ENCODE peak calls at places on chromosomes 12 and 14, in nine cellular contexts. A is ovary, V is PC-3, J is H9, N is Peyer's patch, S is endothelial cell of umbilical vein, H is heart right ventricle, M is adrenal gland, Z is hepatocyte. P is an unnamed sample.

GRCh38 chr12:65279387-65280112 is 1.1 kb downstream of the MSRB3 start:
- DNase-seq in A (no peak), V (no peak), J (no peak), N (no peak), S (peak; percentile 70), H (no peak), M (no peak), Z (no peak), P (no peak)

GRCh38 chr14:103104654-103105511 is 10.4 kb downstream of the EXOC3L4 start:
- DNase-seq in A (peak; percentile 67), V (peak; percentile 82), J (peak; percentile 81), N (peak; percentile 87), S (no peak), H (peak; percentile 50), M (peak; percentile 67), Z (peak; percentile 87), P (no peak)

GRCh38 chr12:58764100-58764953 is 156.0 kb downstream of the LRIG3 start:
- DNase-seq in A (no peak), V (no peak), J (no peak), N (no peak), S (no peak), H (no peak), M (no peak), Z (no peak), P (no peak)

GRCh38 chr12:131795688-131796410 is 32.3 kb upstream of the MMP17 start:
- DNase-seq in A (no peak), V (no peak), J (peak; percentile 85), N (no peak), S (no peak), H (no peak), M (no peak), Z (peak; percentile 36), P (no peak)

GRCh38 chr14:87386453-87386980 is 606.5 kb downstream of the GALC start:
- DNase-seq in A (no peak), V (no peak), J (no peak), N (no peak), S (no peak), H (no peak), M (no peak), Z (no peak), P (no peak)

GRCh38 chr12:29043069-29043468 is 106.0 kb upstream of the FAR2 start:
- DNase-seq in A (no peak), V (peak; percentile 96), J (no peak), N (no peak), S (no peak), H (no peak), M (no peak), Z (no peak), P (no peak)

GRCh38 chr12:111405856-111406473 is at the start of gene SH2B3:
- DNase-seq in A (no peak), V (peak; percentile 75), J (no peak), N (no peak), S (no peak), H (peak; percentile 84), M (no peak), Z (no peak), P (no peak)

GRCh38 chr12:124028560-124028935 is 55.5 kb downstream of the ZNF664 start:
- DNase-seq in A (no peak), V (no peak), J (peak; percentile 9), N (no peak), S (no peak), H (no peak), M (no peak), Z (no peak), P (no peak)

GRCh38 chr12:5318874-5319273 is 113.0 kb upstream of the NTF3 start:
- DNase-seq in A (no peak), V (peak; percentile 31), J (no peak), N (peak; percentile 74), S (no peak), H (no peak), M (peak; percentile 37), Z (peak; percentile 65), P (peak; percentile 75)

GRCh38 chr12:53299101-53299453 is 418 bp upstream of the MYG1 start:
- DNase-seq in A (no peak), V (peak; percentile 90), J (no peak), N (no peak), S (peak; percentile 72), H (no peak), M (peak; percentile 66), Z (peak; percentile 70), P (peak; percentile 67)

GRCh38 chr12:128796439-128797118 is 27.2 kb downstream of the SLC15A4 start:
- DNase-seq in A (no peak), V (no peak), J (no peak), N (no peak), S (no peak), H (no peak), M (no peak), Z (no peak), P (no peak)

GRCh38 chr12:67155863-67156262 is 113.3 kb upstream of the CAND1 start:
- DNase-seq in A (no peak), V (peak; percentile 53), J (no peak), N (no peak), S (no peak), H (no peak), M (peak; percentile 29), Z (no peak), P (peak; percentile 24)

GRCh38 chr12:114869091-114869834 is 185.3 kb upstream of the TBX3 start:
- DNase-seq in A (no peak), V (peak; percentile 42), J (peak; percentile 66), N (no peak), S (no peak), H (no peak), M (no peak), Z (peak; percentile 60), P (no peak)

GRCh38 chr12:75844985-75845384 is 186.6 kb downstream of the PHLDA1 start:
- DNase-seq in A (no peak), V (no peak), J (no peak), N (no peak), S (no peak), H (no peak), M (no peak), Z (no peak), P (no peak)

GRCh38 chr14:35351897-35352273 is 52.7 kb downstream of the NFKBIA start:
- DNase-seq in A (no peak), V (no peak), J (no peak), N (no peak), S (no peak), H (no peak), M (no peak), Z (no peak), P (no peak)

GRCh38 chr14:35352274-35353233 is 52.0 kb downstream of the NFKBIA start:
- DNase-seq in A (no peak), V (no peak), J (no peak), N (no peak), S (no peak), H (no peak), M (no peak), Z (no peak), P (no peak)

GRCh38 chr14:35349496-35349895 is 55.1 kb downstream of the NFKBIA start:
- DNase-seq in A (no peak), V (no peak), J (no peak), N (no peak), S (no peak), H (no peak), M (no peak), Z (no peak), P (no peak)

GRCh38 chr14:35349966-35350365 is 54.6 kb downstream of the NFKBIA start:
- DNase-seq in A (no peak), V (no peak), J (no peak), N (no peak), S (no peak), H (no peak), M (no peak), Z (no peak), P (no peak)

GRCh38 chr14:35351497-35351896 is 53.1 kb downstream of the NFKBIA start:
- DNase-seq in A (no peak), V (no peak), J (no peak), N (no peak), S (no peak), H (no peak), M (no peak), Z (no peak), P (no peak)
- H3K27ac ChIP-seq in A (no peak overlapping the region), V (no peak overlapping the region), J (no peak overlapping the region), N (no peak overlapping the region), S (no peak overlapping the region), H (no peak overlapping the region), M (no peak overlapping the region), Z (no peak overlapping the region), P (no peak overlapping the region)

DNA sequence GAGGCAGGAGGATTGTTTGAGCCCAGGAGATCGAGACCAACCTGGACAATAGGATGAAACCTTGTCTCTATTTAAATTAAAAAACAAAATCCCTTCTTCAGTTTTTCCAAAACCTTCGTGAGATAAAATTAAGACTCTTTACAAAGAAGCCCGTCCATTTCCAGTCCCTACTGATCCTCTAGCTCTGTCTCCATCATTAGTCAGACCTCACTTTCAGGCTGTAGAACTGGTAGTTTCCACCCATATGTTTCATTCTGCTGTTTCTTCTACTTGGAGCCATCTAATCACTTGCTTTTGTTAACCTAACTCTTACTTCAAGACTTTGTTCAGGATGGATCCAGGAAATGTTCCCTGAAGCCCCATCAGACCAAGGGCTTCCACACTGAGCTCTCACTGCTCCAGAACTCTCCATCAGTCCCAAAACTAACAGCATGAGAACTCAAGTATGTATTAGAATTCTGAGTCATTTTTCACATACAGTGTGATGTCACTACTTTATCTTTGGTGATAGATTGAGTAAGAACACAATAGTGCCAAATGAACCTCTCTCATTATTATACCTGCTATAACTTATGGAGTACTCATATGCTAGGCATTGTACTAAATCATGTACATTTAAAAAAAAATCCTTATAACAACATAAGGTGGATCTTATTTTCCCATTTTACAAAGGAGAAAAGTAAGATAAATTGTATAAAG is 90.8 kb downstream of the PRICKLE1 start:
- DNase-seq in A (no peak), V (no peak), J (no peak), N (no peak), S (no peak), H (no peak), M (no peak), Z (no peak), P (peak; percentile 4)
- TF ChIP-seq CTCF in A (no peak), V (no peak), J (no peak), N (no peak), S (no peak), H (no peak), M (no peak), Z (no peak), P (no peak)

GRCh38 chr12:43762596-43762995 is 3.8 kb downstream of the IRAK4 start:
- DNase-seq in A (no peak), V (no peak), J (no peak), N (no peak), S (no peak), H (no peak), M (no peak), Z (no peak), P (no peak)
- H3K27ac ChIP-seq in A (no peak overlapping the region), V (no peak overlapping the region), J (peak overlapping the region; percentile 88), N (no peak overlapping the region), S (no peak overlapping the region), H (no peak overlapping the region), M (no peak overlapping the region), Z (no peak overlapping the region), P (no peak overlapping the region)

DNA sequence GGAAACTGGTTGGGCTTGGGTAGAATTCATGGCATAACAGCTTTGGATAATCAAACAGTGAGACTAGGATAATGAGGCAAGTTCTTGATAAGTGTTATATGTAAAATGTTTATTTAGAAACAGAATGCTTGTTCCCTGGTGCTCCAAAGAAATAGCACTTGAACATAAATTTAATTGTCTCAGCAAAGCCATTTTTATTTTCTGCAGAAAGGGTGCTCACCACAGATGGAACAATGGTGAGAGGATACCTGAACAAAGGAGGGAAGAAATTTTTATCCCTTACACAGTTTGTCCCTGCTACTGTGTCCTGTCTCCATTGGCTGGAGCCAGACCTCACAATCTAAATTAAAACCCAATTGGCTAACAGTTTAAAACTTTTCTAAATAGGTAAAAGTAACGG is 9.3 kb upstream of the RXYLT1 start:
- DNase-seq in A (no peak), V (no peak), J (no peak), N (no peak), S (no peak), H (no peak), M (no peak), Z (no peak), P (no peak)
- TF ChIP-seq CTCF in A (no peak), V (no peak), J (no peak), N (no peak), S (no peak), H (no peak), M (no peak), Z (no peak), P (no peak)